ENCODE peak calls at places on chromosomes 12 and 14, in ten cellular contexts. Y is right lobe of liver; V is aorta; M is CD8-positive, alpha-beta T cell; I is pancreas; N is heart right ventricle; S is heart left ventricle; E is ascending aorta; T is trophoblast cell; Q is spleen. P is an unnamed sample. For H3K4me1, the result is how much of the 10 kb centered on the place peaks cover.

GRCh38 chr14:32560213-32560857 is 231.2 kb downstream of the AKAP6 start:
- DNase-seq in T (peak), Y (no peak), N (no peak), Q (no peak), E (no peak), S (no peak), V (peak), M (no peak), I (peak), P (peak)

GRCh38 chr14:89162586-89162985 is 254.4 kb downstream of the FOXN3 start:
- DNase-seq in I (no peak), V (no peak), T (no peak), S (no peak), Q (no peak), M (no peak), Y (no peak), E (no peak), N (no peak), P (no peak)

GRCh38 chr12:51381226-51382079 is 9.8 kb downstream of the GALNT6 start:
- DNase-seq in V (no peak), T (no peak), I (no peak), N (no peak), Y (no peak), M (no peak), S (no peak), E (no peak), Q (no peak), P (no peak)

GRCh38 chr12:63093711-63094110 is 57.3 kb downstream of the AVPR1A start:
- DNase-seq in M (no peak), I (no peak), N (no peak), Q (no peak), T (no peak), E (no peak), Y (no peak), S (no peak), V (no peak), P (no peak)

GRCh38 chr12:113469893-113470743 is 1.6 kb downstream of the LHX5 start:
- DNase-seq in Q (no peak), E (no peak), S (no peak), Y (no peak), I (no peak), N (no peak), T (no peak), M (no peak), V (no peak), P (no peak)

GRCh38 chr14:56057071-56057865 is 60.9 kb upstream of the PELI2 start:
- DNase-seq in M (no peak), N (no peak), V (no peak), Y (no peak), S (no peak), E (no peak), Q (no peak), I (no peak), T (peak), P (no peak)

GRCh38 chr12:44835641-44836379 is 40.3 kb downstream of the NELL2 start:
- DNase-seq in E (no peak), Y (no peak), T (peak), N (no peak), M (no peak), S (no peak), Q (no peak), I (peak), V (no peak), P (no peak)

GRCh38 chr12:121838096-121838495 is 20.6 kb downstream of the HPD start:
- DNase-seq in V (no peak), T (peak), Y (no peak), S (no peak), Q (no peak), E (no peak), N (no peak), M (no peak), I (no peak), P (no peak)

GRCh38 chr12:108967869-108968540 is 52.9 kb downstream of the SVOP start:
- DNase-seq in M (no peak), E (no peak), V (no peak), T (peak), N (no peak), S (no peak), Q (no peak), Y (no peak), I (no peak), P (no peak)

GRCh38 chr12:115135800-115136211 is 451.8 kb upstream of the TBX3 start:
- DNase-seq in Q (no peak), V (peak), S (peak), T (no peak), N (peak), E (no peak), M (no peak), I (peak), Y (peak), P (no peak)

GRCh38 chr12:13038491-13039161 is 5.6 kb upstream of the FAM234B start:
- DNase-seq in V (no peak), E (no peak), Q (no peak), I (no peak), T (no peak), S (no peak), N (no peak), Y (no peak), M (no peak), P (no peak)

GRCh38 chr12:109567296-109567695 is 6.0 kb downstream of the MMAB start:
- DNase-seq in V (peak), I (no peak), T (no peak), N (no peak), S (no peak), E (no peak), Y (peak), M (no peak), Q (no peak), P (no peak)

GRCh38 chr12:5258498-5258897 is 173.4 kb upstream of the NTF3 start:
- DNase-seq in N (no peak), V (peak), Y (no peak), E (no peak), Q (no peak), M (no peak), I (no peak), T (no peak), S (no peak), P (no peak)

GRCh38 chr12:78759387-78759786 is 105.2 kb upstream of the SYT1 start:
- DNase-seq in T (no peak), Q (no peak), N (no peak), I (no peak), E (no peak), S (no peak), M (no peak), Y (no peak), V (no peak), P (no peak)

GRCh38 chr14:101073598-101073965 is 170.1 kb upstream of the RTL1 start:
- DNase-seq in T (no peak), M (no peak), V (no peak), Y (no peak), I (peak), Q (peak), E (no peak), N (no peak), S (no peak), P (peak)

GRCh38 chr12:120820885-120821510 is 83.2 kb downstream of the SPPL3 start:
- DNase-seq in Y (no peak), Q (no peak), N (no peak), V (no peak), T (no peak), I (no peak), S (no peak), M (no peak), E (no peak), P (no peak)

GRCh38 chr12:96236221-96236822 is 42.1 kb downstream of the ELK3 start:
- DNase-seq in E (no peak), Q (peak), I (no peak), N (peak), Y (no peak), V (no peak), S (peak), T (no peak), M (no peak), P (no peak)
- H3K4me1 ChIP-seq in E (under half), Q (half or more), I (under half), N (half or more), Y (under half), V (under half), S (half or more), T (under half), M (under half), P (under half)

GRCh38 chr12:68350753-68351152 is 18.6 kb upstream of the MDM1 start:
- DNase-seq in Q (no peak), I (no peak), N (no peak), S (no peak), Y (no peak), M (no peak), V (no peak), E (no peak), T (peak), P (no peak)

GRCh38 chr12:68348419-68348818 is 16.3 kb upstream of the MDM1 start:
- DNase-seq in Q (no peak), V (no peak), N (no peak), T (no peak), M (no peak), S (no peak), E (no peak), Y (no peak), I (no peak), P (no peak)

GRCh38 chr12:68349921-68350606 is 17.9 kb upstream of the MDM1 start:
- DNase-seq in S (no peak), Y (no peak), M (no peak), Q (no peak), V (no peak), N (no peak), E (no peak), T (no peak), I (no peak), P (no peak)

GRCh38 chr12:68349083-68349700 is 17.0 kb upstream of the MDM1 start:
- DNase-seq in Y (no peak), Q (no peak), E (no peak), N (no peak), V (no peak), M (no peak), T (no peak), I (no peak), S (no peak), P (no peak)

GRCh38 chr12:68352067-68352466 is 19.9 kb upstream of the MDM1 start:
- DNase-seq in Q (no peak), T (no peak), M (no peak), S (no peak), Y (no peak), V (no peak), I (no peak), E (no peak), N (no peak), P (no peak)
- H3K4me1 ChIP-seq in Q (under half), T (under half), M (under half), S (under half), Y (under half), V (under half), I (under half), E (under half), N (under half), P (under half)

DNA sequence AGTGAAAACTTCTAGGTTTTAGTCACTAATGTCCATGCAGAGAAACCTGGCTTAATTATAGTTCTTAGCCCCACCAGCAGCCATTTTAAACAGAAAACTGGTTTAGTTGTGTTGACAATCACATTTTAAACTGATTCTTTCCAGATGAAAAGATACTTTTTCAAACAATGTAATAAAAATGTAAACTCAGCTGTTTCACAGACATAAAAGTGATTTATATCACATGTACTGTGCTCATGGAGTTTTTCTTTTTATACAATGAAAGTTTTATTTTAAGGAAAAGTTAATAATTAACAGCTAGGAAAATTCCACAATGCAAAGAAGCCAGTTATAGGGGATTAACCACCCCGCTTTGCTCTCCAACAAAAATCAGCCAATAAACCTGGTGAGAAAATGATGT is 129.7 kb downstream of the PAX9 start:
- DNase-seq in Y (no peak), S (no peak), Q (no peak), E (no peak), T (no peak), N (no peak), I (no peak), V (no peak), M (no peak), P (no peak)
- H3K4me1 ChIP-seq in Y (under half), S (under half), Q (under half), E (under half), T (under half), N (under half), I (under half), V (under half), M (under half), P (under half)

GRCh38 chr14:69633238-69633637 is 21.8 kb downstream of the SUSD6 start:
- DNase-seq in I (no peak), Q (no peak), T (no peak), E (no peak), V (no peak), Y (no peak), N (no peak), S (no peak), M (no peak), P (no peak)

GRCh38 chr14:69632752-69633151 is 21.4 kb downstream of the SUSD6 start:
- DNase-seq in Y (no peak), N (no peak), I (no peak), M (no peak), V (no peak), E (no peak), S (no peak), T (no peak), Q (no peak), P (no peak)

GRCh38 chr14:69629225-69630127 is 18.1 kb downstream of the SUSD6 start:
- DNase-seq in V (no peak), Q (no peak), E (no peak), Y (no peak), I (no peak), N (no peak), T (no peak), M (no peak), S (no peak), P (no peak)

GRCh38 chr14:69632154-69632553 is 20.8 kb downstream of the SUSD6 start:
- DNase-seq in Y (no peak), T (no peak), M (no peak), N (no peak), I (no peak), V (no peak), Q (no peak), S (no peak), E (no peak), P (no peak)

DNA sequence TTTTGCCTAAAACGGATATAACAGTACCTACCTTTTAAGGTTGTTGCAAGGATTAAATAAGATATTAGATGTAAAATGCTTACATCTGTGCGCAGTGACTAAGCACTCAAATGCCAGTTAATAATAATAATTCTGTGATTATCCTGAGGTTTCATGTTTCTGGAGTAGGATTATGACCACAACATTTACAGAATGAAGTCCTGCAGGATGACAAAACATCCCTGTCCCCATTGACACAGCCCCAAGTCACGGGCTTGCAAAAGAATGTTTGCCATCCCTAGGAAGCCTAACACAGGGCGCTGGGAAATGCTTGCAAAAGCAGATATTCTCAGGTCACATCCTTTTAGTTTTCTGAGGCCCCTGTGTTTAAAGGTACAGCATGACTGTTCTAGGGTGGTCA is 20.1 kb downstream of the SUSD6 start:
- DNase-seq in Q (no peak), N (no peak), Y (no peak), T (peak), E (no peak), M (no peak), V (no peak), I (no peak), S (no peak), P (no peak)
- H3K4me1 ChIP-seq in Q (half or more), N (under half), Y (under half), T (under half), E (half or more), M (half or more), V (under half), I (under half), S (half or more), P (under half)

DNA sequence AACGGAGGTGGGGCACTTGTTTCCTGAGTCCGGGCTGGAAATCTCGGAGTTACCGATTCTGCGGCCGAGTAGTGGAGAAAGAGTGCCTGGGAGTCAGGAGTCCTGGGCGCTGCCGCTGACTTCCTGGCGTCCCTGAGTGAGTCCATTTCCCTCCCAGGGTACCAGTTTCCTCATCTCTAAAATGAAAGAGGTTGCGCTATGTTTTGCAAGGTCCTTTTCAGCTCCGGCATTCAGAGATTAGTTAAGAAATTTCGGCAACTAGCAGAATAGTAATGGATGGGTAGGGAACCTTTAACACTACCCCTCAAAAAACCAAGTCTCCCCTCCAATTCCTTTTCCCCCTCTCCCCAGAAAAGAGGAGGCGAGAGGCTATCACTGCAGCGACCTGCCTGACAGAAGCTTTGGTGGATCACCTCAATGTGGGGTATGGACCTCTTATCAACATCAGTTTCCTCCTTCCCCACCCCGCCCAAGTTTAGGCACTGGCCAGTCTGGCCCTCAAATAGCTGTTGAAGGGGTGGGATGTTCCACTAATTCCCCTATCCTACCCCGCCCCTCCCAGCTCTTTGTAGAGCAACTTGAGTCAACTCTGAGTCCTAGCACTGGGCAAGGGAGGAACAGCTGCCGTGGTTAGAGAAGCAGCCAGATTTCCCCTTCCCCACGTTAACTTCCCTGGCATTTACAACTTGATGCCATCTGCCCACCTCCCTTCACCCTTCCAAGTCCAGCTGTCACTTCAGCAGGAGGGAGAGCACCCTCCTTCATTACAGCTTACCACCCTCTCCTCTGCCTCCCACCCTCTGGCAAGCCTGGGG is 943 bp downstream of the BLOC1S1 start:
- DNase-seq in E (no peak), N (no peak), I (no peak), M (no peak), Y (no peak), T (no peak), S (no peak), V (peak), Q (peak), P (no peak)
- H3K4me1 ChIP-seq in E (half or more), N (under half), I (under half), M (under half), Y (under half), T (under half), S (half or more), V (under half), Q (half or more), P (under half)

GRCh38 chr12:124514145-124514995 is 53.0 kb downstream of the NCOR2 start:
- DNase-seq in S (no peak), T (no peak), N (no peak), M (no peak), Q (no peak), Y (no peak), I (no peak), E (no peak), V (no peak), P (no peak)
- H3K4me1 ChIP-seq in S (half or more), T (under half), N (under half), M (under half), Q (half or more), Y (under half), I (under half), E (half or more), V (under half), P (under half)

DNA sequence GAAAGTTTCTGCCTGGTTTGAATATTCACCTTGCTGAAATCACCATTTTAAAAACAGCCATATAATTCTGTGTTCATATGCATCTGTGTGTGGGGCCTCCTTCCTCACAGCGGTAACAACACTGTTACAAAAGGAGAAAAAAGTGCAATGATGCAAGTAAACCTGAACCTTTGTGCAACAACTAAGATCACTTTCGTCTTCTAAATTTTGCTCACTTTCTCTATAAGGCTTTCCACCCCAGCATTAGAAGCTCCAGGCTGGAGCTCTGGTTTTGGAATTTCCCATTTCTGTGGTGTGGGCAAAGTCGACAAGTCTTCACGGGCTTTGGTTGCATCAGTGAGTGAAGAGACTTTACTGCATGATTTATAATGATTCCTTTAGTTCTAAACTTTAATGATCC is 18.4 kb downstream of the FGD6 start:
- DNase-seq in Y (no peak), Q (no peak), V (no peak), S (no peak), M (no peak), E (no peak), N (no peak), I (no peak), T (no peak), P (no peak)
- H3K4me1 ChIP-seq in Y (under half), Q (under half), V (under half), S (under half), M (under half), E (under half), N (under half), I (under half), T (under half), P (under half)

DNA sequence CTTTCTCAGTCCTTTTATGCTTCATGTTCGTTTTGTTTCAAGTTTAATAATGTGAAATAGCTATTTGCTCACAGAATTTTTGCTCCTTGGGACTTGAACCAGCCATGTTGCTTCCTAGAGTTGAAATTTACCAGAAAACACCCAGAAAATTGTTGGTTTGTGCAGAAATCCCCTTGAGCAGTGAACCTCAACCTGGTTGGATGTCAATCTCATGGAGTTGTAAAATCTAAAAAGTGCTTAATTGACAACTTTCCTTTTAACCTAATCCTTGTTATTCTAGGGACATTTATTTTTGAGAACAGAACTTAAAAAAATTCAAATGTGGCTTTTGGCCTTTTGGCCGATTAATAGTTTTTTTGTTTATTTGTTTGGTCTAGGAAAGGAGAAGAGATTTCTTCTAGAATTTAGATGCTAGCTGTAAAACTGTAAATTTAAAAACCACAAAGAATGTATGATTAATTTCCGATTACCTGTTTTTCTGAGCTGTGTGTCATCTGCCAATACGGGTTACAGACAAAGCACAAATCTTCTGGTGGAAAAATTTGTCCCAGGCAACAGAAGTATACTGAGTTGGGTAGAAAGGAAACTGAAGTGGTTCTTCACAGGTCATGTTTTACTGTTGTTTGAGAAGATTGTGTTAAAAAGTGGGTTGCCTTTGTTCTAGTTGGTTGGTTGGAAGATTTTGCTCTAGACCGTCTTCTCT is 154.4 kb downstream of the FUT8 start:
- DNase-seq in Q (no peak), N (no peak), Y (no peak), V (no peak), S (no peak), I (no peak), E (no peak), T (peak), M (no peak), P (no peak)
- H3K4me1 ChIP-seq in Q (under half), N (under half), Y (under half), V (under half), S (under half), I (under half), E (under half), T (under half), M (under half), P (under half)

P was measured in lung.